ENCODE peak calls at places on chromosomes 12 and 14, in six cellular contexts. U, Q, G, M, N and H are unnamed samples.

GRCh38 chr14:101464310-101464983 is 96.8 kb upstream of the DIO3 start:
- DNase-seq in U (peak), Q (no peak), G (no peak), M (no peak), N (no peak), H (no peak)

GRCh38 chr14:68333265-68333664 is 459.6 kb downstream of the ZFP36L1 start:
- DNase-seq in U (no peak), Q (no peak), G (no peak), M (no peak), N (no peak), H (no peak)

GRCh38 chr14:53278602-53279506 is 125.7 kb upstream of the DDHD1 start:
- DNase-seq in U (no peak), Q (peak), G (no peak), M (no peak), N (no peak), H (no peak)

GRCh38 chr14:100535287-100536131 is 51.7 kb downstream of the BEGAIN start:
- DNase-seq in U (no peak), Q (no peak), G (no peak), M (no peak), N (peak), H (no peak)

GRCh38 chr12:23707270-23707669 is 242.2 kb downstream of the SOX5 start:
- DNase-seq in U (no peak), Q (no peak), G (no peak), M (no peak), N (no peak), H (no peak)

GRCh38 chr14:79279645-79280399 is 931.5 kb downstream of the DIO2 start:
- DNase-seq in U (no peak), Q (no peak), G (peak), M (no peak), N (peak), H (no peak)

GRCh38 chr12:115227137-115227615 is 543.2 kb upstream of the TBX3 start:
- DNase-seq in U (no peak), Q (peak), G (peak), M (no peak), N (no peak), H (peak)

GRCh38 chr12:108849653-108850052 is 7.7 kb downstream of the SSH1 start:
- DNase-seq in U (no peak), Q (no peak), G (no peak), M (no peak), N (no peak), H (no peak)

GRCh38 chr12:129696952-129697351 is 206.9 kb downstream of the TMEM132D start:
- DNase-seq in U (no peak), Q (peak), G (no peak), M (no peak), N (no peak), H (no peak)

GRCh38 chr12:79373896-79374499 is 316.8 kb downstream of the PAWR start:
- DNase-seq in U (peak), Q (peak), G (no peak), M (no peak), N (no peak), H (no peak)

GRCh38 chr14:81449114-81449513 is 49.0 kb upstream of the STON2 start:
- DNase-seq in U (no peak), Q (no peak), G (no peak), M (no peak), N (no peak), H (no peak)

GRCh38 chr14:69573841-69574265 is 818 bp downstream of the CCDC177 start:
- DNase-seq in U (peak), Q (no peak), G (no peak), M (no peak), N (no peak), H (peak)

GRCh38 chr14:74667758-74668157 is 45.1 kb downstream of the AREL1 start:
- DNase-seq in U (no peak), Q (no peak), G (no peak), M (no peak), N (no peak), H (no peak)

GRCh38 chr12:2457215-2458112 is 337.3 kb upstream of the FKBP4 start:
- DNase-seq in U (no peak), Q (no peak), G (no peak), M (no peak), N (no peak), H (no peak)

GRCh38 chr12:25787701-25788100 is 170.8 kb upstream of the RASSF8 start:
- DNase-seq in U (no peak), Q (no peak), G (no peak), M (no peak), N (no peak), H (no peak)

GRCh38 chr12:15278816-15279658 is 43.3 kb upstream of the PTPRO start:
- DNase-seq in U (no peak), Q (peak), G (no peak), M (no peak), N (peak), H (peak)

GRCh38 chr14:64891839-64892375 is 12.2 kb upstream of the SPTB start:
- DNase-seq in U (no peak), Q (peak), G (peak), M (no peak), N (no peak), H (peak)

GRCh38 chr14:34650786-34651584 is 21.0 kb upstream of the SNX6 start:
- DNase-seq in U (no peak), Q (peak), G (peak), M (no peak), N (no peak), H (no peak)

GRCh38 chr12:22803725-22804124 is 178.8 kb downstream of the ETNK1 start:
- DNase-seq in U (peak), Q (no peak), G (no peak), M (no peak), N (peak), H (no peak)

GRCh38 chr12:13536219-13536910 is 339.8 kb downstream of the EMP1 start:
- DNase-seq in U (no peak), Q (no peak), G (no peak), M (no peak), N (no peak), H (no peak)

GRCh38 chr12:105457026-105457425 is 126.5 kb downstream of the C12orf75 start:
- DNase-seq in U (no peak), Q (no peak), G (no peak), M (no peak), N (no peak), H (no peak)